ENCODE peak calls at places on chromosomes 11 and 22, in six cellular contexts. Z is GM18507, W is prostate gland, U is HCEC 1CT, A is putamen, M is dermis microvascular lymphatic vessel endothelial cell. B is an unnamed sample.

GRCh38 chr11:15769203-15769602 is 587.1 kb downstream of the SOX6 start:
- DNase-seq in Z (no peak), W (peak; percentile 61), U (no peak), A (no peak), M (no peak), B (no peak)

GRCh38 chr11:115720537-115721308 is 216.5 kb upstream of the CADM1 start:
- DNase-seq in Z (no peak), W (no peak), U (no peak), A (no peak), M (no peak), B (no peak)

GRCh38 chr11:13145461-13145860 is 132.1 kb upstream of the BMAL1 start:
- DNase-seq in Z (no peak), W (no peak), U (no peak), A (no peak), M (no peak), B (peak; percentile 31)

GRCh38 chr11:69249641-69250502 is 44.1 kb upstream of the MYEOV start:
- DNase-seq in Z (no peak), W (no peak), U (no peak), A (no peak), M (no peak), B (no peak)

GRCh38 chr11:13310443-13310842 is 32.9 kb downstream of the BMAL1 start:
- DNase-seq in Z (no peak), W (no peak), U (no peak), A (no peak), M (no peak), B (no peak)

GRCh38 chr22:44182591-44183588 is 2.2 kb downstream of the PARVG start:
- DNase-seq in Z (no peak), W (no peak), U (no peak), A (peak; percentile 6), M (no peak), B (no peak)

GRCh38 chr11:36186340-36186739 is 102.9 kb downstream of the COMMD9 start:
- DNase-seq in Z (no peak), W (peak; percentile 42), U (peak; percentile 52), A (no peak), M (no peak), B (peak; percentile 52)

GRCh38 chr11:2268911-2269600 is 1.3 kb downstream of the ASCL2 start:
- DNase-seq in Z (no peak), W (peak; percentile 72), U (no peak), A (no peak), M (no peak), B (no peak)

GRCh38 chr11:2912498-2912897 is 16.7 kb downstream of the PHLDA2 start:
- DNase-seq in Z (no peak), W (peak; percentile 95), U (peak; percentile 42), A (no peak), M (no peak), B (no peak)

GRCh38 chr22:38724176-38724575 is 18.4 kb downstream of the GTPBP1 start:
- DNase-seq in Z (no peak), W (no peak), U (no peak), A (no peak), M (no peak), B (no peak)

GRCh38 chr11:13338437-13339069 is 61.0 kb downstream of the BMAL1 start:
- DNase-seq in Z (no peak), W (no peak), U (peak; percentile 57), A (no peak), M (no peak), B (no peak)

B was measured in NCI-H1436.